ENCODE peak calls at places on chromosomes 2 and 18, in five cellular contexts. One of them, this sample, is unnamed.

GRCh38 chr18:3453540-3454364 is 3.8 kb downstream of the TGIF1 start:
- DNase-seq in adrenal gland: peak; percentile 71
- DNase-seq in transverse colon: peak; percentile 55
- DNase-seq in cardiac muscle cell: peak; percentile 28
- DNase-seq in A549: no peak
- DNase-seq in this sample: no peak

GRCh38 chr2:186695081-186695756 is 1.4 kb downstream of the FAM171B start:
- DNase-seq in adrenal gland: peak; percentile 63
- DNase-seq in transverse colon: no peak
- DNase-seq in cardiac muscle cell: no peak
- DNase-seq in A549: no peak
- DNase-seq in this sample: peak; percentile 53

GRCh38 chr2:138364554-138365162 is 136.9 kb upstream of the SPOPL start:
- DNase-seq in adrenal gland: no peak
- DNase-seq in transverse colon: no peak
- DNase-seq in cardiac muscle cell: no peak
- DNase-seq in A549: no peak
- DNase-seq in this sample: no peak

GRCh38 chr2:180970052-180970451 is 10.4 kb upstream of the UBE2E3 start:
- DNase-seq in adrenal gland: no peak
- DNase-seq in transverse colon: no peak
- DNase-seq in cardiac muscle cell: no peak
- DNase-seq in A549: no peak
- DNase-seq in this sample: no peak

GRCh38 chr2:190627881-190628412 is 20.9 kb upstream of the NAB1 start:
- DNase-seq in adrenal gland: no peak
- DNase-seq in transverse colon: peak; percentile 48
- DNase-seq in cardiac muscle cell: no peak
- DNase-seq in A549: no peak
- DNase-seq in this sample: no peak

GRCh38 chr2:23595601-23596251 is 210.7 kb downstream of the KLHL29 start:
- DNase-seq in adrenal gland: peak; percentile 88
- DNase-seq in transverse colon: no peak
- DNase-seq in cardiac muscle cell: no peak
- DNase-seq in A549: no peak
- DNase-seq in this sample: no peak

GRCh38 chr2:153808675-153809074 is 63.0 kb upstream of the GALNT13 start:
- DNase-seq in adrenal gland: no peak
- DNase-seq in transverse colon: no peak
- DNase-seq in cardiac muscle cell: no peak
- DNase-seq in A549: no peak
- DNase-seq in this sample: no peak

GRCh38 chr18:79965119-79965902 is 868 bp downstream of the HSBP1L1 start:
- DNase-seq in adrenal gland: peak; percentile 75
- DNase-seq in transverse colon: peak; percentile 80
- DNase-seq in cardiac muscle cell: no peak
- DNase-seq in A549: peak; percentile 44
- DNase-seq in this sample: no peak

GRCh38 chr18:48816554-48816953 is 134.2 kb downstream of the SMAD7 start:
- DNase-seq in adrenal gland: peak; percentile 9
- DNase-seq in transverse colon: peak; percentile 1
- DNase-seq in cardiac muscle cell: no peak
- DNase-seq in A549: no peak
- DNase-seq in this sample: no peak

GRCh38 chr2:9554841-9555337 is 741 bp downstream of the ADAM17 start:
- DNase-seq in adrenal gland: peak; percentile 74
- DNase-seq in transverse colon: peak; percentile 31
- DNase-seq in cardiac muscle cell: peak; percentile 67
- DNase-seq in A549: no peak
- DNase-seq in this sample: peak; percentile 60

GRCh38 chr2:48601349-48601748 is 16.3 kb upstream of the GTF2A1L start:
- DNase-seq in adrenal gland: peak; percentile 66
- DNase-seq in transverse colon: peak; percentile 14
- DNase-seq in cardiac muscle cell: peak; percentile 35
- DNase-seq in A549: no peak
- DNase-seq in this sample: peak; percentile 91

GRCh38 chr2:43152186-43152585 is 74.2 kb downstream of the ZFP36L2 start:
- DNase-seq in adrenal gland: no peak
- DNase-seq in transverse colon: no peak
- DNase-seq in cardiac muscle cell: no peak
- DNase-seq in A549: no peak
- DNase-seq in this sample: no peak

GRCh38 chr18:59109375-59109774 is 30.3 kb upstream of the SEC11C start:
- DNase-seq in adrenal gland: no peak
- DNase-seq in transverse colon: no peak
- DNase-seq in cardiac muscle cell: no peak
- DNase-seq in A549: no peak
- DNase-seq in this sample: no peak

GRCh38 chr2:25912851-25913695 is 34.8 kb upstream of the ASXL2 start:
- DNase-seq in adrenal gland: no peak
- DNase-seq in transverse colon: no peak
- DNase-seq in cardiac muscle cell: peak; percentile 7
- DNase-seq in A549: no peak
- DNase-seq in this sample: no peak

GRCh38 chr18:7325126-7325430 is 94.2 kb downstream of the LRRC30 start:
- DNase-seq in adrenal gland: no peak
- DNase-seq in transverse colon: no peak
- DNase-seq in cardiac muscle cell: no peak
- DNase-seq in A549: no peak
- DNase-seq in this sample: no peak

GRCh38 chr2:21552999-21553398 is 429.2 kb downstream of the TDRD15 start:
- DNase-seq in adrenal gland: no peak
- DNase-seq in transverse colon: no peak
- DNase-seq in cardiac muscle cell: no peak
- DNase-seq in A549: no peak
- DNase-seq in this sample: no peak

GRCh38 chr2:9800975-9801723 is 42.1 kb upstream of the TAF1B start:
- DNase-seq in adrenal gland: peak; percentile 46
- DNase-seq in transverse colon: no peak
- DNase-seq in cardiac muscle cell: no peak
- DNase-seq in A549: no peak
- DNase-seq in this sample: peak; percentile 55

GRCh38 chr2:68253211-68254068 is 1.1 kb upstream of the PPP3R1 start:
- DNase-seq in adrenal gland: no peak
- DNase-seq in transverse colon: peak; percentile 13
- DNase-seq in cardiac muscle cell: no peak
- DNase-seq in A549: no peak
- DNase-seq in this sample: no peak

GRCh38 chr18:44681039-44681595 is 429 bp downstream of the SETBP1 start:
- DNase-seq in adrenal gland: no peak
- DNase-seq in transverse colon: no peak
- DNase-seq in cardiac muscle cell: no peak
- DNase-seq in A549: peak; percentile 8
- DNase-seq in this sample: no peak

GRCh38 chr2:98664323-98664722 is 55.9 kb downstream of the UNC50 start:
- DNase-seq in adrenal gland: no peak
- DNase-seq in transverse colon: no peak
- DNase-seq in cardiac muscle cell: no peak
- DNase-seq in A549: no peak
- DNase-seq in this sample: no peak

DNA sequence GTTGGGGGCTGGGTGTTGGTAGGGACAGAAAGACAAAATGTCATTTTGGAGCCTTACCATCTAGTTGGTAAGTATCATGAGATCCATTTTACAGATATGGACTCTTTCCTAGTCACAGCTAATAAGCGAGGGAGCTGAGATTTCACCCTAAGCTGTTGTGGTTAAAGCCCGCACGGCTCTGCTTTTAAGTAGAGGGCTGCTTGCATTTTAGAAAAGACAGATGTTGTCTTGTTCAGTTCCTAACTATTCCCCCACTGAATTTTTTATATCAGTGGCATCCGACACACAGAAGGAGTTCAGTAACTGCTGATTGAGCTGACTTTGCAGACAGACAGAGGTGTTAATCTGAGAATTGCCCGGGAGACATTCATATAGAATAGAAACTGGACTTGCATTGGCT is 3.7 kb downstream of the QPCT start:
- DNase-seq in adrenal gland: no peak
- DNase-seq in transverse colon: no peak
- DNase-seq in cardiac muscle cell: no peak
- DNase-seq in A549: no peak
- DNase-seq in this sample: no peak
- H3K4me3 ChIP-seq in adrenal gland: no peak overlapping the region
- H3K4me3 ChIP-seq in transverse colon: no peak overlapping the region
- H3K4me3 ChIP-seq in cardiac muscle cell: no peak overlapping the region
- H3K4me3 ChIP-seq in A549: no peak overlapping the region
- H3K4me3 ChIP-seq in this sample: no peak overlapping the region

DNA sequence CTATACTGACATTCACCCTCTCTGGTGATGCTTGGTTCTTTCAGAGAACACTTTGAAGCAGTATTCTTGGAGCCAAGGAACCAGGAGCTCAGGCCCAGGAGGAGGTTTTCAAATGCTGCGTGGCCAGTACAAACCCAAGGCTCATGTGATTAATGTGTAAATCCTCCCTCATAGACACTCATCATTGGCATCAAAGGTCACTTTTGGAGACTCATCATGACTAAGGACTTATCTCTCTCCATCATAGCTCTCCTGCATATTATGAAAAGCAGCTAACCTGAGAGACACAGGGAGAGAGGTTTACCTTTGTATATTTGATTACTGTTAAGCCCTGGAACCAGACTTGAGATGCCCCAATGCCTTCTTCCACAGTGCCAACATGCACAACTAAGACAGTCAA is 115.3 kb upstream of the SRD5A2 start:
- DNase-seq in adrenal gland: no peak
- DNase-seq in transverse colon: no peak
- DNase-seq in cardiac muscle cell: no peak
- DNase-seq in A549: peak; percentile 9
- DNase-seq in this sample: no peak
- H3K9me3 ChIP-seq in adrenal gland: no peaks in the 10 kb centered on the region
- H3K9me3 ChIP-seq in transverse colon: peaks cover 49% of the 10 kb centered on the region
- H3K9me3 ChIP-seq in cardiac muscle cell: no peaks in the 10 kb centered on the region
- H3K9me3 ChIP-seq in A549: peaks cover 47% of the 10 kb centered on the region
- H3K9me3 ChIP-seq in this sample: peaks cover 38% of the 10 kb centered on the region

GRCh38 chr18:29004921-29005320 is 828.0 kb upstream of the CDH2 start:
- DNase-seq in adrenal gland: no peak
- DNase-seq in transverse colon: no peak
- DNase-seq in cardiac muscle cell: no peak
- DNase-seq in A549: no peak
- DNase-seq in this sample: no peak
- H3K4me3 ChIP-seq in adrenal gland: no peak overlapping the region
- H3K4me3 ChIP-seq in transverse colon: no peak overlapping the region
- H3K4me3 ChIP-seq in cardiac muscle cell: no peak overlapping the region
- H3K4me3 ChIP-seq in A549: no peak overlapping the region
- H3K4me3 ChIP-seq in this sample: no peak overlapping the region

DNA sequence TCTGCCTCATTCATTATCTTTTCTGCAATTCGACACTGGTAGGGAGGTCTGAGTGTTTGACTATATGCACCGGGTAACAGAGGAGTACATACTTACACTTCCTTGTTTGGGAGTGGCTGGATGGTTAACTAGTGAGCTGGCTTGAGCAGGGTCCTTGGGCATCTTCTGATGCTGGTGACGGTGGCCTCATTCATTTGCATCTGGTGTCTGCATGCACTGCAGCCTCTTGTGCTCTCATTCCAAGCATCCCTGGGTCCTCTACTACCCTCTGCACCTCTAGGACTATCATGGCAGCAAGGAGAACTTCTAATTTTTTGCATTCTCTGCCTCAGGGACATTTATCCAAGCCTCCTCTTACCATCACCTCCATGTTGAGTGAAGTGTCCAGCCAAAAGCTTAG is 100.1 kb upstream of the TCF4 start:
- DNase-seq in adrenal gland: no peak
- DNase-seq in transverse colon: no peak
- DNase-seq in cardiac muscle cell: no peak
- DNase-seq in A549: no peak
- DNase-seq in this sample: no peak
- H3K9me3 ChIP-seq in adrenal gland: no peaks in the 10 kb centered on the region
- H3K9me3 ChIP-seq in transverse colon: no peaks in the 10 kb centered on the region
- H3K9me3 ChIP-seq in cardiac muscle cell: no peaks in the 10 kb centered on the region
- H3K9me3 ChIP-seq in A549: no peaks in the 10 kb centered on the region
- H3K9me3 ChIP-seq in this sample: no peaks in the 10 kb centered on the region

GRCh38 chr2:206627632-206628031 is 14.7 kb upstream of the FAM237A start:
- DNase-seq in adrenal gland: no peak
- DNase-seq in transverse colon: no peak
- DNase-seq in cardiac muscle cell: no peak
- DNase-seq in A549: no peak
- DNase-seq in this sample: no peak
- H3K4me3 ChIP-seq in adrenal gland: no peak overlapping the region
- H3K4me3 ChIP-seq in transverse colon: no peak overlapping the region
- H3K4me3 ChIP-seq in cardiac muscle cell: no peak overlapping the region
- H3K4me3 ChIP-seq in A549: no peak overlapping the region
- H3K4me3 ChIP-seq in this sample: no peak overlapping the region

GRCh38 chr2:31112544-31112943 is 25.7 kb downstream of the GALNT14 start:
- DNase-seq in adrenal gland: no peak
- DNase-seq in transverse colon: no peak
- DNase-seq in cardiac muscle cell: no peak
- DNase-seq in A549: no peak
- DNase-seq in this sample: no peak

GRCh38 chr2:31108887-31109286 is 29.4 kb downstream of the GALNT14 start:
- DNase-seq in adrenal gland: no peak
- DNase-seq in transverse colon: no peak
- DNase-seq in cardiac muscle cell: no peak
- DNase-seq in A549: no peak
- DNase-seq in this sample: no peak

GRCh38 chr2:31110998-31111397 is 27.2 kb downstream of the GALNT14 start:
- DNase-seq in adrenal gland: no peak
- DNase-seq in transverse colon: no peak
- DNase-seq in cardiac muscle cell: no peak
- DNase-seq in A549: no peak
- DNase-seq in this sample: no peak

GRCh38 chr2:31113765-31114164 is 24.5 kb downstream of the GALNT14 start:
- DNase-seq in adrenal gland: no peak
- DNase-seq in transverse colon: no peak
- DNase-seq in cardiac muscle cell: no peak
- DNase-seq in A549: no peak
- DNase-seq in this sample: no peak
- H3K9me3 ChIP-seq in adrenal gland: no peaks in the 10 kb centered on the region
- H3K9me3 ChIP-seq in transverse colon: no peaks in the 10 kb centered on the region
- H3K9me3 ChIP-seq in cardiac muscle cell: no peaks in the 10 kb centered on the region
- H3K9me3 ChIP-seq in A549: no peaks in the 10 kb centered on the region
- H3K9me3 ChIP-seq in this sample: no peaks in the 10 kb centered on the region

This sample was measured in WERI-Rb-1.